ENCODE peak calls at places on chromosomes 11 and 22, in nine cellular contexts. D is neural progenitor cell, H is endothelial cell of umbilical vein, B is IMR-90, F is GM23248, M is H9, K is Karpas-422, E is PC-3, S is fibroblast of lung. Z is an unnamed sample. For H3K4me1, the result is how much of the 10 kb centered on the place peaks cover.

GRCh38 chr22:23098718-23099524 is 28.6 kb downstream of the GNAZ start:
- DNase-seq in D (no peak), H (peak), B (no peak), F (no peak), M (no peak), K (no peak), E (no peak), S (peak), Z (no peak)

GRCh38 chr11:72091292-72091691 is 10.6 kb downstream of the LRRC51 start:
- DNase-seq in D (peak), H (peak), B (peak), F (peak), M (peak), K (peak), E (peak), S (peak), Z (peak)

GRCh38 chr22:24330636-24331035 is 60.0 kb downstream of the SPECC1L start:
- DNase-seq in D (no peak), H (peak), B (no peak), F (peak), M (no peak), K (no peak), E (peak), S (peak), Z (no peak)

GRCh38 chr11:79013509-79013908 is 427.3 kb downstream of the TENM4 start:
- DNase-seq in D (no peak), H (peak), B (peak), F (peak), M (no peak), K (no peak), E (peak), S (peak), Z (no peak)

GRCh38 chr11:26960265-26960664 is 33.6 kb upstream of the FIBIN start:
- DNase-seq in D (no peak), H (no peak), B (peak), F (peak), M (no peak), K (no peak), E (no peak), S (peak), Z (peak)

GRCh38 chr11:2293396-2294339 is 8.1 kb downstream of the C11orf21 start:
- DNase-seq in D (peak), H (no peak), B (no peak), F (no peak), M (peak), K (no peak), E (no peak), S (no peak), Z (peak)

GRCh38 chr11:12079726-12080556 is 30.4 kb upstream of the MICAL2 start:
- DNase-seq in D (no peak), H (peak), B (peak), F (peak), M (no peak), K (no peak), E (peak), S (peak), Z (peak)

GRCh38 chr22:49815641-49816071 is 12.0 kb downstream of the BRD1 start:
- DNase-seq in D (no peak), H (no peak), B (peak), F (no peak), M (no peak), K (no peak), E (peak), S (peak), Z (peak)

GRCh38 chr11:125569913-125570621 is 790 bp downstream of the EI24 start:
- DNase-seq in D (peak), H (peak), B (peak), F (peak), M (no peak), K (peak), E (peak), S (peak), Z (no peak)

GRCh38 chr11:14413307-14414072 is 54.5 kb upstream of the RRAS2 start:
- DNase-seq in D (peak), H (no peak), B (peak), F (peak), M (peak), K (no peak), E (peak), S (peak), Z (peak)

GRCh38 chr11:12174145-12175143 is 64.1 kb downstream of the MICAL2 start:
- DNase-seq in D (no peak), H (peak), B (peak), F (peak), M (no peak), K (no peak), E (peak), S (peak), Z (no peak)

GRCh38 chr11:134611537-134611936 is 199.5 kb upstream of the B3GAT1 start:
- DNase-seq in D (no peak), H (no peak), B (no peak), F (no peak), M (no peak), K (no peak), E (no peak), S (no peak), Z (no peak)

GRCh38 chr11:2466869-2467694 is 22.3 kb downstream of the KCNQ1 start:
- DNase-seq in D (no peak), H (no peak), B (no peak), F (no peak), M (no peak), K (no peak), E (no peak), S (no peak), Z (peak)

GRCh38 chr11:69666752-69667536 is 8.2 kb downstream of the LTO1 start:
- DNase-seq in D (no peak), H (no peak), B (no peak), F (no peak), M (no peak), K (no peak), E (no peak), S (no peak), Z (peak)

GRCh38 chr11:79244175-79244804 is 196.5 kb downstream of the TENM4 start:
- DNase-seq in D (no peak), H (no peak), B (peak), F (peak), M (no peak), K (no peak), E (peak), S (peak), Z (peak)

GRCh38 chr11:35083181-35084061 is 55.5 kb upstream of the CD44 start:
- DNase-seq in D (peak), H (no peak), B (peak), F (peak), M (peak), K (no peak), E (peak), S (peak), Z (peak)

GRCh38 chr22:29079218-29079901 is 6.5 kb downstream of the KREMEN1 start:
- DNase-seq in D (no peak), H (no peak), B (no peak), F (peak), M (no peak), K (no peak), E (peak), S (peak), Z (peak)

GRCh38 chr22:50473088-50473487 is 1.7 kb downstream of the SBF1 start:
- DNase-seq in D (peak), H (no peak), B (no peak), F (peak), M (no peak), K (peak), E (peak), S (no peak), Z (no peak)

GRCh38 chr11:8223513-8223899 is 40.2 kb downstream of the LMO1 start:
- DNase-seq in D (no peak), H (no peak), B (peak), F (peak), M (no peak), K (no peak), E (no peak), S (peak), Z (peak)

GRCh38 chr11:60915250-60915914 is 1.4 kb downstream of the TMEM109 start:
- DNase-seq in D (peak), H (peak), B (peak), F (peak), M (peak), K (peak), E (peak), S (peak), Z (peak)

GRCh38 chr11:40274017-40274416 is 1185.4 kb downstream of the LRRC4C start:
- DNase-seq in D (no peak), H (peak), B (peak), F (no peak), M (no peak), K (no peak), E (peak), S (peak), Z (no peak)

GRCh38 chr22:46057762-46058420 is 80.9 kb upstream of the WNT7B start:
- DNase-seq in D (no peak), H (no peak), B (no peak), F (peak), M (peak), K (peak), E (peak), S (peak), Z (peak)

GRCh38 chr11:73321342-73322110 is 13.4 kb downstream of the ARHGEF17 start:
- DNase-seq in D (no peak), H (peak), B (peak), F (peak), M (no peak), K (no peak), E (no peak), S (peak), Z (no peak)

GRCh38 chr22:37256075-37256726 is 12.1 kb upstream of the RAC2 start:
- DNase-seq in D (no peak), H (no peak), B (no peak), F (no peak), M (peak), K (no peak), E (no peak), S (no peak), Z (no peak)

GRCh38 chr22:37254867-37255233 is 10.8 kb upstream of the RAC2 start:
- DNase-seq in D (no peak), H (peak), B (peak), F (no peak), M (no peak), K (no peak), E (peak), S (peak), Z (peak)

GRCh38 chr22:37253164-37253660 is 9.1 kb upstream of the RAC2 start:
- DNase-seq in D (no peak), H (peak), B (no peak), F (no peak), M (no peak), K (no peak), E (no peak), S (peak), Z (no peak)

GRCh38 chr22:37255558-37256006 is 11.5 kb upstream of the RAC2 start:
- DNase-seq in D (no peak), H (no peak), B (no peak), F (no peak), M (no peak), K (no peak), E (no peak), S (no peak), Z (no peak)

GRCh38 chr22:37254206-37254866 is 10.3 kb upstream of the RAC2 start:
- DNase-seq in D (no peak), H (peak), B (peak), F (peak), M (no peak), K (no peak), E (peak), S (peak), Z (peak)
- H2AFZ ChIP-seq in D (no peak), H (no peak), B (no peak), F (no peak), M (no peak), K (no peak), E (no peak), S (no peak), Z (no peak)

GRCh38 chr11:118790357-118791014 is 478 bp downstream of the DDX6 start:
- DNase-seq in D (peak), H (peak), B (peak), F (peak), M (peak), K (peak), E (peak), S (peak), Z (peak)

GRCh38 chr11:118783724-118784495 is 7.1 kb downstream of the DDX6 start:
- DNase-seq in D (no peak), H (no peak), B (no peak), F (no peak), M (no peak), K (no peak), E (no peak), S (no peak), Z (no peak)

GRCh38 chr11:118789501-118790356 is 1.2 kb downstream of the DDX6 start:
- DNase-seq in D (peak), H (peak), B (no peak), F (peak), M (no peak), K (peak), E (peak), S (peak), Z (peak)

GRCh38 chr11:118786657-118787056 is 4.3 kb downstream of the DDX6 start:
- DNase-seq in D (no peak), H (no peak), B (no peak), F (peak), M (no peak), K (no peak), E (no peak), S (no peak), Z (no peak)

GRCh38 chr11:118785362-118785761 is 5.6 kb downstream of the DDX6 start:
- DNase-seq in D (no peak), H (no peak), B (peak), F (peak), M (no peak), K (no peak), E (peak), S (peak), Z (no peak)
- H3K4me1 ChIP-seq in D (under half), H (under half), B (under half), F (under half), M (under half), K (under half), E (under half), S (under half), Z (under half)

GRCh38 chr11:10640308-10640707 is 53.2 kb downstream of the IRAG1 start:
- DNase-seq in D (no peak), H (no peak), B (no peak), F (no peak), M (no peak), K (no peak), E (no peak), S (no peak), Z (no peak)

GRCh38 chr11:10637629-10638028 is 55.9 kb downstream of the IRAG1 start:
- DNase-seq in D (no peak), H (no peak), B (no peak), F (no peak), M (no peak), K (no peak), E (no peak), S (no peak), Z (no peak)

GRCh38 chr11:10638285-10638684 is 55.3 kb downstream of the IRAG1 start:
- DNase-seq in D (no peak), H (no peak), B (no peak), F (peak), M (no peak), K (no peak), E (no peak), S (peak), Z (no peak)

GRCh38 chr11:10641314-10642206 is 52.0 kb downstream of the IRAG1 start:
- DNase-seq in D (no peak), H (no peak), B (no peak), F (no peak), M (no peak), K (peak), E (no peak), S (no peak), Z (no peak)

DNA sequence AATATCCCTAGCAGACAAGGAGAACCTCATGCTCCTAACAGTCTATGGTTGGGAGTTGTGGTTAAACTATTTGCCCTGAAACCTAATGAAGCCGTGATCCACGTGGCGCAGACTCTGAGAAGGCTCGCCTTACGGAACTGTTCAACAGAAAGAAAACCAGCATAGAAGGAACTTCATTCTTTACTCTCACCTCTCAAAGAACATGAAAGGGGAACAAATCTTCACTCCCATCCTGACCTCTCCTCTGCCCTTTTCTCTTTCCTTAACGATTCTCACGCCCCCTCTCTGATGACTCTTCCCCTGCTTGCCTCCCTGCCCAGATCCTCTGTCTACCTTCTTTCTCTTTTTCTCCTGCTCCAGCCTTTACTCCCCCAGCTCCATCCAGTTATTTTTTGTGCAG is 54.2 kb downstream of the IRAG1 start:
- DNase-seq in D (no peak), H (no peak), B (no peak), F (peak), M (no peak), K (no peak), E (no peak), S (peak), Z (no peak)
- H2AFZ ChIP-seq in D (no peak), H (no peak), B (no peak), F (peak), M (no peak), K (no peak), E (no peak), S (no peak), Z (no peak)

DNA sequence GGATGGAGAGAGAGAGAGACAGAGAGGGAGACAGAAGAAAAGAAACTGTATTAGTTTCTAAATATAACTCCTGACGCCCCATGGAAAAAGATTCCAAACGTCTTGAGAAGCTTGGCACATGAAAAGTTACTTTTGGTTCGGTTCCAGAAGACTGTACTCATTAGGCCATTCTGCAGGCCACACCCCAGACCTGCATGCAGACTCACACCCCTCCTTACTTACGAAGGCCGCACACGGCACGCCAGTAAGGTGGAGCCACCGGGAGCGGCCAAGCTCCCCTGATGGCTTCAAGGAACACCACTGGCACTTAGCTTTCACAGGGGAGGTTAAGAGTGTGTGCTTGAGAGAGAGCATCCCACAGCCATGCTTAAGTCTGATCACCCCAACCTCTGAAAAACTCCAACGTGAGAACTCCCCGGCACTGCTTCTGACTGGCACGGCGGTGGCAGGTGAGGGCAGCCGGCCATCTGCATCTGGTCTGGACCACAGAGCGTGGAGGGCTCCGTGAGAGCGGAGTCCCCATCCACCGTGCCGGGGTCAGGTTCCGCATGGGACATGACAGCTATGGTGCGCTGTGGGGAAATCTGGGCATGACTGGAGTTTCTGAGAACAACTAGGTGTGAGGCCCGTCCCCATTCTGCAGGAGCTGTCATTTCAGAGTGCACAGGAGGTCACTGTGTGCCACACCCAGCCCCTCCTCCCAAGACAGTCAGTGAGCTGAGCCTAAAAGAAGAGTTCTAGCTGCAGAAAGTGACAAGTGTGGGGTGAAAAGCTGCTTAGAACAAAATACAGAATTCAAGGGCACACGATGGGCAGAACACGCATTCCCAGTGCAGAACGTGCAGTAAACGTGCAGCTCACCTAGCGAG is 62.4 kb downstream of the MYH9 start:
- DNase-seq in D (no peak), H (peak), B (peak), F (peak), M (no peak), K (no peak), E (no peak), S (peak), Z (peak)
- H3K4me1 ChIP-seq in D (under half), H (half or more), B (half or more), F (half or more), M (under half), K (under half), E (under half), S (half or more), Z (half or more)

GRCh38 chr11:128239224-128239790 is 348.1 kb downstream of the ETS1 start:
- DNase-seq in D (no peak), H (no peak), B (no peak), F (no peak), M (no peak), K (no peak), E (no peak), S (no peak), Z (peak)

GRCh38 chr11:128240546-128240945 is 346.8 kb downstream of the ETS1 start:
- DNase-seq in D (no peak), H (peak), B (peak), F (peak), M (no peak), K (no peak), E (no peak), S (peak), Z (peak)

GRCh38 chr11:128235958-128236357 is 351.4 kb downstream of the ETS1 start:
- DNase-seq in D (no peak), H (peak), B (no peak), F (no peak), M (no peak), K (no peak), E (no peak), S (no peak), Z (no peak)

GRCh38 chr11:128236506-128237498 is 350.6 kb downstream of the ETS1 start:
- DNase-seq in D (no peak), H (no peak), B (no peak), F (no peak), M (no peak), K (no peak), E (no peak), S (no peak), Z (no peak)

GRCh38 chr11:128238521-128239222 is 348.7 kb downstream of the ETS1 start:
- DNase-seq in D (no peak), H (peak), B (no peak), F (no peak), M (no peak), K (no peak), E (no peak), S (no peak), Z (no peak)
- H2AFZ ChIP-seq in D (no peak), H (peak), B (no peak), F (no peak), M (no peak), K (peak), E (no peak), S (no peak), Z (peak)

DNA sequence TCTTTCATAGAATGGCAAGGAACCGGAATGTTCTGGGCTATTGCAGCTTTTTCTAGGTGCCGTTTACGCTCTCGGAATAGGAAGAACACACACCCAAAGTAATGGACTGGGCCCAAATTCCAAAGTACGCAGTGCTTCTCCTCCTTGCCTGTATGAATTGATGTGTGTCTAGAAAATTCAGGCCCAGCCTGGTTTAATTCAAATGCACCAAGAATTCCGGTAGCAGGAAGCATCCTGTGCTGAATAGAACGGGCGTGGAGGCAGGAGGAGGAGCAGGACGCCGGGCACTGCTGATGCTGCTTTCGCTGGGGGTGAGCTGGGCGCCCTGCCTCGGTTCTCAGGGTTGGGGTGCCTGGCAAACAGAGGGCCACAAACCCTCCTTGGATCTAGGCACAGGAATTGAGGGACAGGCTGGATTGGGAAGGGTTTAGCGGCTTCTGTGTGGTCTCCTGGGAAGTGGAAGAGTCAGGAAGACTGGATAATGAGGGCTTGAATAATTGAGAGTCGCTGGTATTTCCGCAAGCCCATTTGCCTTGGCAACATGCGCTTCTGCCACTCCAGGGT is 2.0 kb downstream of the PARVB start:
- DNase-seq in D (no peak), H (peak), B (no peak), F (peak), M (no peak), K (no peak), E (no peak), S (no peak), Z (peak)
- H3K4me1 ChIP-seq in D (under half), H (half or more), B (under half), F (under half), M (under half), K (under half), E (under half), S (under half), Z (under half)

GRCh38 chr22:32830473-32830872 is 29.0 kb downstream of the TIMP3 start:
- DNase-seq in D (peak), H (peak), B (no peak), F (no peak), M (peak), K (no peak), E (no peak), S (no peak), Z (no peak)
- H2AFZ ChIP-seq in D (no peak), H (no peak), B (no peak), F (no peak), M (no peak), K (no peak), E (no peak), S (no peak), Z (no peak)